ENCODE peak calls at places on chromosomes 16 and 17, in six cellular contexts. M is AG04450, U is bronchial epithelial cell, X is testis, P is psoas muscle, E is kidney epithelial cell. K is an unnamed sample.

GRCh38 chr17:75209061-75209460 is 3.6 kb downstream of the NUP85 start:
- DNase-seq in U (no peak), X (no peak), E (no peak), M (no peak), P (no peak), K (no peak)

GRCh38 chr16:84464116-84464515 is 40.3 kb downstream of the MEAK7 start:
- DNase-seq in X (peak), M (no peak), E (no peak), P (no peak), U (no peak), K (no peak)

GRCh38 chr17:69363488-69364210 is 36.7 kb upstream of the ABCA5 start:
- DNase-seq in M (no peak), X (no peak), E (no peak), P (no peak), U (peak), K (no peak)

GRCh38 chr17:81518785-81519283 is 6.2 kb upstream of the ACTG1 start:
- DNase-seq in E (no peak), M (no peak), P (peak), U (peak), X (no peak), K (no peak)

GRCh38 chr16:78489631-78490030 is 390.2 kb downstream of the WWOX start:
- DNase-seq in X (no peak), P (no peak), U (no peak), E (no peak), M (no peak), K (no peak)

GRCh38 chr17:12727076-12727750 is 61.5 kb downstream of the MYOCD start:
- DNase-seq in X (no peak), E (no peak), U (no peak), P (no peak), M (peak), K (no peak)

GRCh38 chr17:41527076-41528023 is 758 bp downstream of the KRT19 start:
- DNase-seq in U (no peak), M (no peak), P (no peak), E (no peak), X (no peak), K (no peak)

GRCh38 chr16:54121084-54121483 is 165.5 kb downstream of the IRX3 start:
- DNase-seq in P (no peak), X (no peak), M (no peak), U (peak), E (no peak), K (no peak)

GRCh38 chr17:77473615-77474226 is 333.0 kb downstream of the SEC14L1 start:
- DNase-seq in M (no peak), U (peak), P (no peak), X (no peak), E (no peak), K (no peak)

GRCh38 chr16:86512860-86513470 is 2.6 kb downstream of the FOXF1 start:
- DNase-seq in E (no peak), M (no peak), P (no peak), U (no peak), X (no peak), K (no peak)

GRCh38 chr16:3022697-3023414 is 886 bp downstream of the HCFC1R1 start:
- DNase-seq in U (no peak), P (peak), E (no peak), M (no peak), X (no peak), K (no peak)

GRCh38 chr16:83956336-83957289 is 3.6 kb downstream of the OSGIN1 start:
- DNase-seq in P (peak), X (peak), M (peak), U (peak), E (no peak), K (peak)

GRCh38 chr17:7611635-7612293 is 2.9 kb downstream of the FXR2 start:
- DNase-seq in M (no peak), X (no peak), U (no peak), P (no peak), E (no peak), K (no peak)

GRCh38 chr16:13999895-14000425 is 71.2 kb upstream of the MRTFB start:
- DNase-seq in X (no peak), M (no peak), P (no peak), U (no peak), E (no peak), K (no peak)

GRCh38 chr17:49495842-49496182 is 719 bp downstream of the NGFR start:
- DNase-seq in E (no peak), U (no peak), X (no peak), M (no peak), P (peak), K (no peak)
- H3K4me3 ChIP-seq in E (peak), U (peak), X (peak), M (no peak), P (peak), K (no peak)

DNA sequence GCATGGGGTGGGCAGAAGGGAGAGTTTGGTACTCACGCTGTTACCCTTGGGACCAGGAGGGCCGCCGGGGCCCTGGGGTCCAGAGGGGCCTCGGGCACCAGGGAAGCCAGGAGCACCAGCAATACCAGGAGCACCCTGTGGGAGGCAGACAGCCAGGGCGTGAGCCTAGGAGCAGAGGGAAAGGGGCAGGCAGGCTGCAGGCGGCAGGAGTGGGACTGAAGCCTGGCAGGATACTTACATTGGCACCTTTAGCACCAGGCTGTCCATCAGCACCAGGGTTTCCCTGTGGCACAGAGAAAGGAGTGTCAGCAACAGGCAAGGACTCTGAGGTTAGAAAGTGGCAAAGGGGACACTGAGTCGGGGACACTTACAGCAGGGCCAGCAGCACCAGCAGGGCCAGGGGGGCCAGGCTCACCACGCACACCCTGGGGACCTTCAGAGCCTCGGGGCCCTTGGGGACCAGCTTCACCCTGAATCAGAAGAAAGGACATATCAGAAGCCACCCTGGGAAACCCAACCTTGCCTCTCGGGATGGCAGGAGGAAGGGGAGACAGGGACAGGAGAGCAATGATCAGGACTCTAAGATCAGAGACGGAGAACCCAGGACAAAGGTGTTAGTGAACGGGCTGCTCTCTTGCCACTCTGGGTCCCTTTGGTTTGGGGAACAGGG is 6.1 kb downstream of the COL1A1 start:
- DNase-seq in X (no peak), U (no peak), E (no peak), P (peak), M (no peak), K (no peak)
- TF ChIP-seq CTCF in X (no peak), U (peak), E (peak), P (no peak), M (peak), K (peak)

DNA sequence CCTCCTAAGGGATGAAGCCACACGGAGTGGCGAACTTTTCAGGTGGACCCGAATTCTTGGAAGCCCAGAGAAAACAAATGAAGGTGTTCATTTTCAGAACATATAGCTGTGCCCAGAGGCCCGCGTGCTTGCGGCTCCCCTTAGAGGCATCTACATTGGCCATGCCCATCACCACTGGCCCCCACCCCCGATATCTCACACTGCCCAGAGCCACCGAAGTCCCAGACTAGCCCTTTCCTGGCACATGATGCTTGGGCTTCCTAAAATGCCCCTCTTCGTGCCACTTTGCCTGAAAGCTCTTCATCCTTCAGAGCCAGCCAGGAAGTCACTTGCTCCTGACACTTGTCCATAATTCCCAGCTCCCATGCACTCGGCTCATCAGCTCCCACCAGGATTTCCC is 2.1 kb upstream of the HEXIM1 start:
- DNase-seq in X (no peak), M (no peak), P (peak), U (no peak), E (no peak), K (no peak)
- H3K4me3 ChIP-seq in X (no peak), M (no peak), P (peak), U (no peak), E (no peak), K (no peak)

GRCh38 chr16:69796285-69797118 is 34.4 kb downstream of the WWP2 start:
- DNase-seq in P (no peak), E (peak), M (peak), X (peak), U (peak), K (peak)

GRCh38 chr16:69799601-69800000 is 37.5 kb downstream of the WWP2 start:
- DNase-seq in P (no peak), X (no peak), U (peak), E (no peak), M (no peak), K (no peak)

GRCh38 chr16:69804283-69804682 is 42.2 kb downstream of the WWP2 start:
- DNase-seq in P (no peak), M (no peak), U (no peak), E (no peak), X (no peak), K (peak)

GRCh38 chr16:69793521-69793920 is 31.4 kb downstream of the WWP2 start:
- DNase-seq in X (no peak), U (no peak), P (no peak), M (no peak), E (no peak), K (no peak)

GRCh38 chr16:69798466-69798865 is 36.3 kb downstream of the WWP2 start:
- DNase-seq in X (peak), M (no peak), E (no peak), U (no peak), P (no peak), K (no peak)
- TF ChIP-seq CTCF in X (peak), M (peak), E (peak), U (no peak), P (peak), K (peak)

GRCh38 chr17:27550974-27551505 is 79.9 kb upstream of the LGALS9 start:
- DNase-seq in E (no peak), M (no peak), U (no peak), P (no peak), X (no peak), K (no peak)

GRCh38 chr17:27554152-27554551 is 76.8 kb upstream of the LGALS9 start:
- DNase-seq in X (no peak), P (no peak), E (no peak), M (no peak), U (no peak), K (no peak)

GRCh38 chr17:27552467-27552779 is 78.6 kb upstream of the LGALS9 start:
- DNase-seq in U (peak), P (no peak), E (no peak), M (no peak), X (no peak), K (no peak)

GRCh38 chr17:27551701-27552466 is 79.1 kb upstream of the LGALS9 start:
- DNase-seq in E (no peak), P (no peak), X (no peak), U (peak), M (no peak), K (no peak)

GRCh38 chr17:27553019-27553511 is 77.9 kb upstream of the LGALS9 start:
- DNase-seq in X (no peak), U (peak), P (no peak), M (no peak), E (no peak), K (no peak)
- H3K4me3 ChIP-seq in X (no peak), U (no peak), P (no peak), M (no peak), E (no peak), K (no peak)